ENCODE peak calls at places on chromosomes 5 and 9, in five cellular contexts. C, Y, J, L and O are unnamed samples.
A peak's percentile ranks its signal among the peaks of the same experiment; 100 is the strongest.

GRCh38 chr5:91079037-91079436 is 304.1 kb downstream of the ARRDC3 start:
- DNase-seq in L (peak; percentile 33), J (no peak), C (no peak), Y (no peak), O (no peak)

GRCh38 chr9:69261636-69262035 is 63.4 kb upstream of the ENTREP1 start:
- DNase-seq in L (no peak), C (no peak), J (no peak), Y (no peak), O (no peak)

GRCh38 chr5:85049020-85049419 is 664.3 kb upstream of the EDIL3 start:
- DNase-seq in J (no peak), C (no peak), Y (no peak), L (no peak), O (peak; percentile 1)

GRCh38 chr9:8268881-8269280 is 469.3 kb upstream of the DMAC1 start:
- DNase-seq in J (no peak), C (no peak), Y (no peak), L (no peak), O (no peak)

GRCh38 chr5:1736889-1737711 is 62.5 kb downstream of the MRPL36 start:
- DNase-seq in J (no peak), L (peak; percentile 10), C (no peak), Y (no peak), O (no peak)

GRCh38 chr5:103445426-103446035 is 117.1 kb downstream of the NUDT12 start:
- DNase-seq in J (no peak), C (no peak), L (no peak), Y (no peak), O (no peak)

GRCh38 chr9:36091028-36091953 is 45.2 kb upstream of the GLIPR2 start:
- DNase-seq in C (no peak), J (peak; percentile 39), L (no peak), Y (no peak), O (no peak)

GRCh38 chr5:61737991-61738390 is 405.9 kb downstream of the ZSWIM6 start:
- DNase-seq in J (no peak), L (no peak), C (no peak), Y (no peak), O (no peak)

GRCh38 chr5:137296213-137296702 is 202.9 kb downstream of the SPOCK1 start:
- DNase-seq in Y (no peak), J (no peak), C (no peak), L (no peak), O (no peak)

GRCh38 chr9:5893591-5894236 is 3.0 kb downstream of the MLANA start:
- DNase-seq in L (no peak), Y (no peak), J (no peak), C (no peak), O (no peak)
- TF ChIP-seq POLR2A in L (no peak), Y (no peak), J (no peak), C (no peak), O (no peak)

DNA sequence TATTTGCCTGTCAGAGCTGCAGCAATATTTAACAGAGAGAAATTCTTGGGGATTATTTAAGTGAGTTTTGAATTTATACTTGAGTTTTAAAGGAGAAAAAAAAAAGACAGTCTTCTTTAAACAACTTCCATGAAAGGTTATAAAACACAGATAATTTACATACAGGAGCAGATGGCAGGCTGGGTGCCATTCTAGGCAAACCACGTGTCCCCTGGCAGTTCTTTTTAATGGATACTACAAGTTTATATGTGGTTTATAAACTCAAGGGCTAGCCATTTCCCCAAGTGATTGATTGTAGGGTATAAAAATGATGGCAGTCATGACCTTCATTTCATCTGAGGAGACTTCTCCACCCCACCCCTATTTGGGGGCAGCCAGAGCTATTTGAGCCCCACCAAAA is 166.6 kb downstream of the FSTL4 start:
- DNase-seq in C (no peak), J (no peak), Y (no peak), L (no peak), O (no peak)
- TF ChIP-seq POLR2A in C (no peak), J (no peak), Y (no peak), L (no peak), O (no peak)

GRCh38 chr9:126621919-126622735 is 8.4 kb downstream of the LMX1B start:
- DNase-seq in L (no peak), J (no peak), Y (no peak), C (no peak), O (no peak)
- TF ChIP-seq POLR2A in L (no peak), J (no peak), Y (no peak), C (no peak), O (no peak)

GRCh38 chr5:32909207-32909606 is 198.1 kb downstream of the NPR3 start:
- DNase-seq in L (no peak), Y (no peak), J (no peak), C (no peak), O (no peak)
- TF ChIP-seq POLR2A in L (no peak), Y (no peak), J (no peak), C (no peak), O (no peak)

DNA sequence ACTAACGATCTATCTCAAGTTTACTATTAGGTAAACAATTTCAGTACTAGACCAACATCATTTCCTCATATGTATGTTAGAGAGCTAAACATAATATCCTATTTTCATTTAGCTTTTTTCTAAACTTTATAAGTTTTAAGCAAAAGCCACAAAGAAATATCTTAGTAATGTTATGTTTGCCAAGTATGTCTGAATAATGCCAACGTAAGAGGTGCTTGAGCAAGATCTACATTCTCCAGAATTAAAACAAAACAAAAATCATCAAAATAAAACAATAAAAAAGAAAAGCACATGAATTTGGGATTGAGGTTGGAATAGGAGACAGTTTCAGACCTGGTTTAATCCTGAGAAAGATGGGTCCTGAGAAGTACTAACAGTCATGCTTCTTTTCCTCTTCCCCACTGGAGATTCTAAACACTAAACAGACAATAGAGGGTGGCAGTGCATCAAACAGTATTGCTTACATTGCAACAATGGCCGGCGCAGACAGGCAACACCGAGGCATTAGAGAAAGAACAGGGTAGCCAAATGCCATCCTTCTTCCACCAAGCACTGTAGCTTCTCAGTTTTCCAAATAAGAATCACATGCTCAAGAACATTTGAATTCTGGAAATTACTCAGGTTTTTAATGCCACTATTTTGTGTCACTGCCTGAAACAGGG is 33.6 kb downstream of the CSNK1A1 start:
- DNase-seq in J (no peak), L (no peak), C (no peak), Y (no peak), O (no peak)
- TF ChIP-seq POLR2A in J (no peak), L (no peak), C (no peak), Y (no peak), O (no peak)

GRCh38 chr5:170336065-170336464 is 38.5 kb upstream of the LCP2 start:
- DNase-seq in Y (no peak), C (no peak), L (no peak), J (no peak), O (no peak)

GRCh38 chr5:170330568-170331054 is 33.0 kb upstream of the LCP2 start:
- DNase-seq in J (no peak), Y (no peak), C (no peak), L (no peak), O (no peak)

GRCh38 chr5:170337055-170337454 is 39.5 kb upstream of the LCP2 start:
- DNase-seq in C (no peak), J (no peak), Y (no peak), L (no peak), O (no peak)

GRCh38 chr5:170332058-170332457 is 34.5 kb upstream of the LCP2 start:
- DNase-seq in L (no peak), Y (no peak), J (no peak), C (no peak), O (no peak)

DNA sequence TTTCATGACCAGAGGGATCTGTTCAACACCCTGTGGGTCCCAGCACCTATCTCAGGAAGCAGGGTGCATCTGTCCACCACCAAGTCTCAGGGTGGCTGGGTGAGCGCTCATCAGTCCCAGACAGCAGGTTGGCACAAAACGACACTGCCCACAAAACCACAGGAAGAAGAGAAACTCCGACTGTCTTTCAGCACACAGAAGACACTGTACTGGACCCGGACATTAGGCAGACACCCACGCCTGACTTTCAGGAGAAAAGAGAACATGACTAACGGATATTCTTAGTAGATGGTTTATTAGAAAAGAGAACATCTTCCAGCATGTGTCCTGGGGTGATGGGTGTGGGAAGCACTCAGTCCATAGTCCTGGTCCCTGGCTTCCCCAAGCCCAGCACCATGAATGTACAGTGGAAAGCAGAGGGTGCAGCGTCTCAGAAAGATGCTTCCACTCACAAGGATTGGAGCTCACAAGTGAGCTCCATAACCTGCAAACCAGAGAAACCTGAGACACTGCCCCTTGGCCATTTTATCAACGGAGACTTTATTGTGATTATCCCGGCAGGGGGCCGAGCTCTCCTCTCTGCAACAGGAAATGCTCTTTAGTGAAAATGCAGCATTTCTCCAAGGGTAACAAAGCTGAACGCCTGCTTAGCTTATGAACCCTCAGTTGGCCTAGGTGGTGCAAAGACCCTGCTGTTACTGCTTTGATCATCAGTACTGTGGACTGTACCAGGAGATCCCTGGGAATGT is 35.8 kb upstream of the LCP2 start:
- DNase-seq in C (peak; percentile 85), Y (no peak), L (no peak), J (no peak), O (no peak)
- TF ChIP-seq POLR2A in C (no peak), Y (no peak), L (no peak), J (no peak), O (no peak)

DNA sequence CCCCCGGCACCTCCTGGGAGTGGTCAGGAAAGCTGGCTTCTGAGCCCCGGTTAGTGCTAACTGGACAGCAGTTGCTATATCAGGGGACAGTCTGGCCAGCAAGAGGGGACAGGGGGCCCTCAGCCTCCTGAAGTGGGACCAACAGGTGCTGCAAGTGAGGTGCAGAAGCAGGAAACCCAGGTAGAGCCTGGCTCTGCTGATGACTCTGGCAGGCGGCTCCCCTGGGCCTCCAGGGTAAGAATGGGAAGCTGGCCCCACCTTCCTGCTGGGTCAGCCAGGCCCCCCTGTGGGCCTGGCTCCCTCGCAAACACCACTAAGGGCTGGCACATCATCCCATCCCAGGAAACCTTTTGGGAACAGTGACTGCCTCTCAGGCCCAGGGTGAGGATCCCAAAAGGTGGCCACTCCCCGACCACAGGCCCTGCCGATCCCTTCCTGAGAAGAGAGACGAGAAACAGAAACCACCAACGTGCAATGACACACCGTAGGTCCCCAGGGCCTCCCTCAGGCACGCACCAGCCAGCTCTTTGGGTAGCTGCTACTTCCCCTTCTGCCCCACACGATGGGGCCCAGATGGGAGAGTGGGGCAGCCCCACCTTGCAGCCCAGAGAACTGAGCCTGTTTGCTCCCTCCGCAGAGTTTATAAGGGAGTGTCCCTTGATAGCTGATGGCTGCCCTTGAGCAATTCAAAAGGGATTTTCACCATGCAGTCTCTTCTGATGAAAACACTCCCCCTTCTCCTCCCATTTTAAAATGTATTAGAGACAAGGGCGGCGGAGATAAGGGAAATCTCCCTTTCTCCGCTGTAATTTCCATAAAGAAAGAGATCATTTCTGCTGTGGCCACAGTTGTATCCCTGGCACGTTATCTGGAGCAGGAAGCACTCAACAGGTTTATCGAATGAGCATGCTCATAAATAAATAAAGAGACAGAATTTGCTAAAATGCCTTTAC is 76.8 kb downstream of the STK10 start:
- DNase-seq in L (no peak), C (peak; percentile 96), J (no peak), Y (no peak), O (peak; percentile 45)
- TF ChIP-seq POLR2A in L (no peak), C (no peak), J (no peak), Y (no peak), O (no peak)

GRCh38 chr9:6901179-6901578 is 143.4 kb downstream of the KDM4C start:
- DNase-seq in L (no peak), C (no peak), J (no peak), Y (no peak), O (no peak)
- TF ChIP-seq POLR2A in L (no peak), C (no peak), J (no peak), Y (no peak), O (no peak)